ENCODE peak calls at places on chromosomes 6 and 20, in seven cellular contexts. N is esophagus squamous epithelium, I is uterus, F is lung, V is heart right ventricle, E is fibroblast of the aortic adventitia, O is tibial artery. K is an unnamed sample.

GRCh38 chr6:170445984-170446383 is 107.1 kb downstream of the PSMB1 start:
- DNase-seq in N (no peak), F (no peak), I (no peak), V (no peak), O (no peak), E (no peak), K (no peak)

GRCh38 chr20:44496976-44497375 is 21.3 kb downstream of the TTPAL start:
- DNase-seq in V (no peak), E (peak; percentile 66), F (no peak), N (no peak), I (no peak), O (no peak), K (peak; percentile 98)

GRCh38 chr6:151176941-151177760 is 62.6 kb upstream of the AKAP12 start:
- DNase-seq in V (no peak), N (no peak), O (no peak), F (no peak), I (no peak), E (peak; percentile 46), K (no peak)

GRCh38 chr6:9208956-9209355 is 773.6 kb upstream of the SLC35B3 start:
- DNase-seq in V (no peak), I (no peak), F (no peak), O (no peak), E (no peak), N (no peak), K (peak; percentile 6)

GRCh38 chr20:37265152-37265551 is 3.5 kb upstream of the GHRH start:
- DNase-seq in N (no peak), F (no peak), I (no peak), O (no peak), V (no peak), E (no peak), K (peak; percentile 18)

GRCh38 chr6:70686548-70687133 is 19.0 kb downstream of the SMAP1 start:
- DNase-seq in I (no peak), N (no peak), O (no peak), V (no peak), E (peak; percentile 72), F (no peak), K (peak; percentile 49)

GRCh38 chr6:6689413-6690143 is 101.1 kb downstream of the LY86 start:
- DNase-seq in O (no peak), N (no peak), F (no peak), E (peak; percentile 75), I (no peak), V (no peak), K (peak; percentile 88)

GRCh38 chr6:33297406-33297955 is 1.3 kb downstream of the RGL2 start:
- DNase-seq in F (peak; percentile 75), I (no peak), E (no peak), O (no peak), V (no peak), N (no peak), K (peak; percentile 83)

GRCh38 chr6:108959972-108960582 is 111.9 kb downstream of the ARMC2 start:
- DNase-seq in F (no peak), O (no peak), N (no peak), E (no peak), I (peak; percentile 31), V (no peak), K (no peak)

GRCh38 chr6:78768242-78768641 is 99.1 kb upstream of the IRAK1BP1 start:
- DNase-seq in V (no peak), I (no peak), O (no peak), F (no peak), E (no peak), N (no peak), K (no peak)

GRCh38 chr6:138450445-138450844 is 46.4 kb downstream of the HEBP2 start:
- DNase-seq in E (no peak), F (no peak), O (no peak), I (no peak), V (no peak), N (no peak), K (no peak)

GRCh38 chr20:13638162-13638495 is 603 bp downstream of the TASP1 start:
- DNase-seq in F (no peak), I (no peak), O (no peak), V (no peak), E (peak; percentile 12), N (no peak), K (peak; percentile 46)

GRCh38 chr6:36064770-36065396 is 37.3 kb downstream of the MAPK14 start:
- DNase-seq in E (no peak), O (no peak), F (no peak), V (no peak), N (no peak), I (no peak), K (no peak)

GRCh38 chr6:73742433-73742832 is 46.4 kb downstream of the CD109 start:
- DNase-seq in I (no peak), V (no peak), O (no peak), E (no peak), F (no peak), N (no peak), K (no peak)

GRCh38 chr6:73743556-73743955 is 47.6 kb downstream of the CD109 start:
- DNase-seq in N (no peak), I (no peak), E (no peak), F (no peak), V (no peak), O (no peak), K (no peak)

GRCh38 chr6:73747293-73747692 is 51.3 kb downstream of the CD109 start:
- DNase-seq in E (no peak), V (no peak), N (no peak), I (no peak), F (no peak), O (no peak), K (no peak)

DNA sequence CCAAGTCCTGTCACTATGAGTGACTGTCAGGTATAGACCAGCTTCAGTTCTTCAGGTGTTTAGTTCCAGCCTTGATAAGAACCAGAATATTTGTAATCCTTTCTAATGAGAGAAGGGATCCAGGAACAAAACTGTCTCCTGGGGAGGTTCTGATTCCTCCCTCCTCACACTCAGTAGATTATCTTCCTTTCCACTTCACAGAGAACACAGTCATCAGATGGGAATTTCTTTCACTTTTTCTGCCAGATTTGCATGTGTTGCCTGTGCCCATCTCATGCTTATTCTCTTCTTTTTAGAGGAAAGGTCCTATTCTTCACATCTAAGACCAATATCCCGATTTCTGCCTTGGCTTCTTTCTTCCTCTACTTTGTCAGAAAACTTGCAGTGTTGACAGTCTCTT is 50.8 kb downstream of the CD109 start:
- DNase-seq in O (no peak), E (peak; percentile 56), I (no peak), V (no peak), N (no peak), F (no peak), K (no peak)
- TF ChIP-seq CTCF in O (no peak), E (no peak), I (no peak), V (no peak), N (no peak), F (no peak), K (no peak)

GRCh38 chr6:31820051-31820389 is 4.7 kb downstream of the HSPA1A start:
- DNase-seq in I (no peak), E (no peak), V (no peak), O (no peak), N (no peak), F (no peak), K (no peak)
- H3K4me3 ChIP-seq in I (no peak overlapping the region), E (no peak overlapping the region), V (no peak overlapping the region), O (no peak overlapping the region), N (peak overlapping the region; percentile 2), F (no peak overlapping the region), K (no peak overlapping the region)

GRCh38 chr6:169289671-169290408 is 36.2 kb upstream of the THBS2 start:
- DNase-seq in F (no peak), I (peak; percentile 71), V (peak; percentile 34), E (peak; percentile 97), N (no peak), O (peak; percentile 76), K (peak; percentile 89)

GRCh38 chr6:169289257-169289656 is 35.6 kb upstream of the THBS2 start:
- DNase-seq in V (no peak), E (no peak), O (no peak), I (no peak), F (no peak), N (no peak), K (no peak)

GRCh38 chr6:169286961-169287360 is 33.3 kb upstream of the THBS2 start:
- DNase-seq in O (no peak), E (no peak), N (no peak), V (no peak), I (no peak), F (no peak), K (no peak)

GRCh38 chr6:169288591-169288990 is 34.9 kb upstream of the THBS2 start:
- DNase-seq in O (peak; percentile 52), I (peak; percentile 52), E (peak; percentile 81), V (no peak), N (no peak), F (no peak), K (peak; percentile 60)

DNA sequence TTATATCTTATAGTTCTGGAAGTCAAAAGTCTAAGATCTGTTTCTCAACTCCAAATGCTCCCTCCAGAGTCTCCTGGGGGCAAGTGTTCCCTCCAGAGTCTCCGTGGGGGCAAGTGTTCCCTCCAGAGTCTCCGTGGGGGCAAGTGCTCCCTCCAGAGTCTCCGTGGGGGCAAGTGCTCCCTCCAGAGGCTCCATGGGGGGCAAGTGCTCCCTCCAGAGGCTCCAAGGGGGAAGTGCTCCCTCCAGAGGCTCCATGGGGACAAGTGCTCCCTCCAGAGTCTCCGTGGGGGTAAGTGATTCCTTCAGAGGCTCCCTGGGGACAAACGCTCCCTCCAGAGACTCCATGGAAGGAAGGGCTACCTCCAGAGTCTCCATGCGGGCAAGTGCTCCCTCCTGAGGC is 34.0 kb upstream of the THBS2 start:
- DNase-seq in O (no peak), E (no peak), V (no peak), F (no peak), N (no peak), I (no peak), K (no peak)
- TF ChIP-seq CTCF in O (no peak), E (peak; percentile 21), V (no peak), F (no peak), N (no peak), I (no peak), K (no peak)

GRCh38 chr6:148743476-148743875 is 3.4 kb upstream of the UST start:
- DNase-seq in V (no peak), E (no peak), I (no peak), N (no peak), F (no peak), O (no peak), K (no peak)

GRCh38 chr6:148746363-148747144 is at the start of gene UST:
- DNase-seq in V (peak; percentile 78), N (peak; percentile 61), I (peak; percentile 88), O (peak; percentile 93), F (peak; percentile 82), E (peak; percentile 97), K (peak; percentile 85)

GRCh38 chr6:148747493-148748160 is 797 bp downstream of the UST start:
- DNase-seq in F (peak; percentile 55), E (peak; percentile 42), I (peak; percentile 49), N (no peak), O (peak; percentile 59), V (peak; percentile 40), K (peak; percentile 51)

GRCh38 chr6:148747145-148747492 is 289 bp downstream of the UST start:
- DNase-seq in F (peak; percentile 40), N (no peak), V (peak; percentile 58), I (peak; percentile 71), E (peak; percentile 54), O (peak; percentile 59), K (no peak)

DNA sequence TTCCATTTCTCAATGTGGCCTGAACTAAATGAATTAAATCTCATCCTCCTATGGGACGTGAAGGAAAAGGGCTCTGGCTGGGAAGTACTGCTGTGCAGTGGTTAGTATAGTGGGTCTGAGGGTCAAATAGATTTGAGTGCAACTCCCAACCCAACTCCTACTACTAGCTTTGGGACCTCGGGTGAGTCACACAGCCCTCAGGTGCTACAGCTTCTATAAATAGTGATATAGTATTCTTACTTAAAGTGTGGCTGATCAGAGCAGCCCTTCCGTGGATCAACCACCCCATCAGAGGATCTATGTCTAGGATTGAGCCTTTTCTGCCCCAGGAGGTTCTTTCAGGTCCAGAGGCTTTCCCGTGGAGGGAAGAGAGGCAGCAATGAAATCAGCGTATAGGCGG is 904 bp upstream of the UST start:
- DNase-seq in E (peak; percentile 21), N (no peak), O (no peak), V (no peak), F (no peak), I (no peak), K (peak; percentile 54)
- H3K4me3 ChIP-seq in E (peak overlapping the region; percentile 88), N (peak overlapping the region; percentile 76), O (peak overlapping the region; percentile 88), V (peak overlapping the region; percentile 79), F (no peak overlapping the region), I (peak overlapping the region; percentile 63), K (peak overlapping the region; percentile 67)

K was measured in epithelial cell of esophagus.